ENCODE peak calls at places on chromosomes 11 and 22, in nine cellular contexts. One of them, this sample, is unnamed. For H3K4me1, the result is how much of the 10 kb centered on the place peaks cover.

GRCh38 chr11:68773521-68774187 is 22.3 kb upstream of the TESMIN start:
- DNase-seq in left ventricle myocardium inferior: no peak
- DNase-seq in testis: peak
- DNase-seq in right atrium auricular region: no peak
- DNase-seq in kidney: peak
- DNase-seq in stomach: no peak
- DNase-seq in CD8-positive, alpha-beta memory T cell: no peak
- DNase-seq in heart left ventricle: no peak
- DNase-seq in fibroblast of lung: peak
- DNase-seq in this sample: no peak

GRCh38 chr11:72836111-72836510 is 21.9 kb downstream of the ATG16L2 start:
- DNase-seq in left ventricle myocardium inferior: peak
- DNase-seq in testis: no peak
- DNase-seq in right atrium auricular region: no peak
- DNase-seq in kidney: no peak
- DNase-seq in stomach: no peak
- DNase-seq in CD8-positive, alpha-beta memory T cell: no peak
- DNase-seq in heart left ventricle: peak
- DNase-seq in fibroblast of lung: peak
- DNase-seq in this sample: peak

GRCh38 chr11:78417175-78417887 is at the start of gene GAB2:
- DNase-seq in left ventricle myocardium inferior: no peak
- DNase-seq in testis: no peak
- DNase-seq in right atrium auricular region: no peak
- DNase-seq in kidney: peak
- DNase-seq in stomach: peak
- DNase-seq in CD8-positive, alpha-beta memory T cell: peak
- DNase-seq in heart left ventricle: no peak
- DNase-seq in fibroblast of lung: no peak
- DNase-seq in this sample: no peak

GRCh38 chr11:299951-300735 is 817 bp upstream of the IFITM5 start:
- DNase-seq in left ventricle myocardium inferior: peak
- DNase-seq in testis: no peak
- DNase-seq in right atrium auricular region: no peak
- DNase-seq in kidney: peak
- DNase-seq in stomach: no peak
- DNase-seq in CD8-positive, alpha-beta memory T cell: no peak
- DNase-seq in heart left ventricle: peak
- DNase-seq in fibroblast of lung: no peak
- DNase-seq in this sample: peak

GRCh38 chr11:110173775-110174644 is 80.8 kb downstream of the ZC3H12C start:
- DNase-seq in left ventricle myocardium inferior: peak
- DNase-seq in testis: peak
- DNase-seq in right atrium auricular region: peak
- DNase-seq in kidney: no peak
- DNase-seq in stomach: peak
- DNase-seq in CD8-positive, alpha-beta memory T cell: peak
- DNase-seq in heart left ventricle: peak
- DNase-seq in fibroblast of lung: peak
- DNase-seq in this sample: peak

GRCh38 chr11:8096575-8096974 is 15.6 kb downstream of the TUB start:
- DNase-seq in left ventricle myocardium inferior: no peak
- DNase-seq in testis: peak
- DNase-seq in right atrium auricular region: peak
- DNase-seq in kidney: no peak
- DNase-seq in stomach: no peak
- DNase-seq in CD8-positive, alpha-beta memory T cell: no peak
- DNase-seq in heart left ventricle: no peak
- DNase-seq in fibroblast of lung: no peak
- DNase-seq in this sample: peak

GRCh38 chr11:131688056-131688693 is 317.8 kb downstream of the NTM start:
- DNase-seq in left ventricle myocardium inferior: peak
- DNase-seq in testis: peak
- DNase-seq in right atrium auricular region: peak
- DNase-seq in kidney: peak
- DNase-seq in stomach: peak
- DNase-seq in CD8-positive, alpha-beta memory T cell: no peak
- DNase-seq in heart left ventricle: peak
- DNase-seq in fibroblast of lung: peak
- DNase-seq in this sample: no peak

GRCh38 chr22:47192106-47192650 is 429.7 kb downstream of the TBC1D22A start:
- DNase-seq in left ventricle myocardium inferior: no peak
- DNase-seq in testis: peak
- DNase-seq in right atrium auricular region: no peak
- DNase-seq in kidney: peak
- DNase-seq in stomach: peak
- DNase-seq in CD8-positive, alpha-beta memory T cell: no peak
- DNase-seq in heart left ventricle: no peak
- DNase-seq in fibroblast of lung: no peak
- DNase-seq in this sample: peak

DNA sequence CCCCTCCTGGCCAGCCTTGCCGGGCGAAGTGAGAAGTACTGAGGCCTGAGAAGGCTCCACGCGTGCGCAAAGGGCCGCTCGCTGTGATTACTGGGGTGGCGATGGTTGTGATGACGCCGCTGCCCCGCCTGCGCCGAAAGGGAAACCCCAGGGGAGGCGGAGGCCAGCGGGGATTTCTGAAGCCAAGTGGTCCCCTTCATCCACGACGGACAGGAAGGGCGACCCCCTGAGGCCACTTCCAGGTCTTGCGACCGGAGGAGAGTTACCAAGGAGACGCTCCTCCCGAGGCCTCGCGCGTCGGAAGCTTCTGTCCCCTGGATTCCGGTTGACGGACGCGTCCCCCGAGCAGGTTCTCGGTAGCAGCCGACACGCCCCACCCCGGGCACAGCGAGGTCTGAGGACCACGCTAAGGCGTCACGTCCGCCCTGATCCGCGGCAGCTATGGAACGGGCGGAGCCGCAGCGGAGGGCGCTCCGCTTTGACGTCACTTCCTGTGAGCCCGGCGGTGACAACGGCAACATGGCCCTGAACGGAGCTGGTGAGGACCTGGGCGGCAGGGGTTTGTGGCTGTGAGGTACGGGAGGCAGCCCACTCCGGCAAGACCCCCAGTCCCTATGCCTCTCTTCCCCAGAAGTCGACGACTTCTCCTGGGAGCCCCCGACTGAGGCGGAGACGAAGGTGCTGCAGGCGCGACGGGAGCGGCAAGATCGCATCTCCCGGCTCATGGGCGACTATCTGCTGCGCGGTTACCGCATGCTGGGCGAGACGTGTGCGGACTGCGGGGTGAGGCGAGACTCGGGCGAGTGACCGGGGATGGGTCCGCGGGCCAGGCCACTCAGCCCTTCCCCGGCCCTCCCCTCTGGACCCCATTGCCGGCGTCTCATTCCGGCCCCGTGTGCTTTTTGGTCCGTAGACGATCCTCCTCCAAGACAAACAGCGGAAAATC is at the start of gene ZNRD2:
- DNase-seq in left ventricle myocardium inferior: peak
- DNase-seq in testis: peak
- DNase-seq in right atrium auricular region: peak
- DNase-seq in kidney: peak
- DNase-seq in stomach: peak
- DNase-seq in CD8-positive, alpha-beta memory T cell: peak
- DNase-seq in heart left ventricle: peak
- DNase-seq in fibroblast of lung: peak
- DNase-seq in this sample: peak
- H3K4me1 ChIP-seq in left ventricle myocardium inferior: half or more
- H3K4me1 ChIP-seq in testis: under half
- H3K4me1 ChIP-seq in right atrium auricular region: under half
- H3K4me1 ChIP-seq in kidney: under half
- H3K4me1 ChIP-seq in stomach: half or more
- H3K4me1 ChIP-seq in CD8-positive, alpha-beta memory T cell: half or more
- H3K4me1 ChIP-seq in heart left ventricle: half or more
- H3K4me1 ChIP-seq in fibroblast of lung: under half
- H3K4me1 ChIP-seq in this sample: half or more

DNA sequence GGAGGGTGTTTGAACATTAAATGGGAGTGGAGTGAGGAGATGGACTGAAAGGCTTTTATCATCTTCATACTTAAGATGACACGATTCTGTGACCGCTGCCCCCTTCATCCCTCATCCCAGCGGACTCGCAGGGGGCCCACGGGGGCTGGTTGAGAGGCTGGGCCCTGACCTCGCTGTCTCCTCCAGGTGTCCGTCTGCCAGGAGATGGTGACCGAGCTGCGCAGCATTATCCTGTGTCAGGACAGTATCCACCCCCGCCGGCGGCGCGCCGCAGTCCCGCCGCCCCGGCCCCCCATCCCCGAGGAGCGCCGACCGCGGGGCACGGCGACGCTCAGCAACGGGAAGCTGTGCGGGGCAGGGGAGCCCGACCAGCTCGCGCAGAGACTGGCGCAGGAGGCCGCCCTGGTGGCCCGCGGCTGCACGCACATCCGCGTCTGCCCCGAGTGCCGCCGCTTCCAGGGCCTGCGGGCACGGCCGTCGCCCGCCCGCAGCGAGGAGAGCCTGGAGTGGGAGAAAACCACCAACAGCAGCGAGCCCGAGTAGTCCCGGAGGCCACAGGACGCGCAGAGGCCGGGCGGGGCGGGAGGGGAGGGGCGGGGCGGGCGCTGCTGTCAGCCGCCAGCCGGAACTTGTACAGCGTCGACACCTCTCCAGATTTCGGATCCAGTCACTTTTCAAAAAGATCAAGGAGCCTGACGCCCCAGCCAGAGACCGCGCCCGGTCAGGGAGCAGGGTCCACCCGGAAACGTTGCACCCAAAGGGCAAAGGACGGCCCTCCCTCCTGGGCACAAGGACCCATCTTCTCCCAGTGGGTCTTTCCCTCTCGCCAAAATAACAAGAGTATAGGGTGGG is 38.0 kb upstream of the TBCEL start:
- DNase-seq in left ventricle myocardium inferior: peak
- DNase-seq in testis: peak
- DNase-seq in right atrium auricular region: no peak
- DNase-seq in kidney: peak
- DNase-seq in stomach: peak
- DNase-seq in CD8-positive, alpha-beta memory T cell: peak
- DNase-seq in heart left ventricle: peak
- DNase-seq in fibroblast of lung: peak
- DNase-seq in this sample: peak
- H3K4me3 ChIP-seq in left ventricle myocardium inferior: peak
- H3K4me3 ChIP-seq in testis: peak
- H3K4me3 ChIP-seq in right atrium auricular region: peak
- H3K4me3 ChIP-seq in kidney: peak
- H3K4me3 ChIP-seq in stomach: peak
- H3K4me3 ChIP-seq in CD8-positive, alpha-beta memory T cell: peak
- H3K4me3 ChIP-seq in heart left ventricle: peak
- H3K4me3 ChIP-seq in fibroblast of lung: peak
- H3K4me3 ChIP-seq in this sample: peak

GRCh38 chr11:88335284-88335683 is 2.3 kb downstream of the CTSC start:
- DNase-seq in left ventricle myocardium inferior: no peak
- DNase-seq in testis: no peak
- DNase-seq in right atrium auricular region: no peak
- DNase-seq in kidney: no peak
- DNase-seq in stomach: no peak
- DNase-seq in CD8-positive, alpha-beta memory T cell: no peak
- DNase-seq in heart left ventricle: no peak
- DNase-seq in fibroblast of lung: no peak
- DNase-seq in this sample: no peak
- H3K4me1 ChIP-seq in left ventricle myocardium inferior: under half
- H3K4me1 ChIP-seq in testis: under half
- H3K4me1 ChIP-seq in right atrium auricular region: under half
- H3K4me1 ChIP-seq in kidney: under half
- H3K4me1 ChIP-seq in stomach: under half
- H3K4me1 ChIP-seq in CD8-positive, alpha-beta memory T cell: under half
- H3K4me1 ChIP-seq in heart left ventricle: half or more
- H3K4me1 ChIP-seq in fibroblast of lung: under half
- H3K4me1 ChIP-seq in this sample: under half

DNA sequence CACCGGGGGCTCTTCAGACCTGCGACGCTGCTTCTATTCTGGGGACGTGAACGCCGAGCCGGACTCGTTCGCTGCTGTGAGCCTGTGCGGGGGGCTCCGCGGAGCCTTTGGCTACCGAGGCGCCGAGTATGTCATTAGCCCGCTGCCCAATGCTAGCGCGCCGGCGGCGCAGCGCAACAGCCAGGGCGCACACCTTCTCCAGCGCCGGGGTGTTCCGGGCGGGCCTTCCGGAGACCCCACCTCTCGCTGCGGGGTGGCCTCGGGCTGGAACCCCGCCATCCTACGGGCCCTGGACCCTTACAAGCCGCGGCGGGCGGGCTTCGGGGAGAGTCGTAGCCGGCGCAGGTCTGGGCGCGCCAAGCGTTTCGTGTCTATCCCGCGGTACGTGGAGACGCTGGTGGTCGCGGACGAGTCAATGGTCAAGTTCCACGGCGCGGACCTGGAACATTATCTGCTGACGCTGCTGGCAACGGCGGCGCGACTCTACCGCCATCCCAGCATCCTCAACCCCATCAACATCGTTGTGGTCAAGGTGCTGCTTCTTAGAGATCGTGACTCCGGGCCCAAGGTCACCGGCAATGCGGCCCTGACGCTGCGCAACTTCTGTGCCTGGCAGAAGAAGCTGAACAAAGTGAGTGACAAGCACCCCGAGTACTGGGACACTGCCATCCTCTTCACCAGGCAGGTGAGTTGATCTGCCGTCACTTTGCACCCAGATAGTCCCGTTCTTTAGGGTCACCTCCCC is 973 bp downstream of the ADAMTS15 start:
- DNase-seq in left ventricle myocardium inferior: no peak
- DNase-seq in testis: peak
- DNase-seq in right atrium auricular region: no peak
- DNase-seq in kidney: no peak
- DNase-seq in stomach: no peak
- DNase-seq in CD8-positive, alpha-beta memory T cell: no peak
- DNase-seq in heart left ventricle: no peak
- DNase-seq in fibroblast of lung: no peak
- DNase-seq in this sample: no peak
- H3K4me3 ChIP-seq in left ventricle myocardium inferior: peak
- H3K4me3 ChIP-seq in testis: peak
- H3K4me3 ChIP-seq in right atrium auricular region: peak
- H3K4me3 ChIP-seq in kidney: peak
- H3K4me3 ChIP-seq in stomach: peak
- H3K4me3 ChIP-seq in CD8-positive, alpha-beta memory T cell: no peak
- H3K4me3 ChIP-seq in heart left ventricle: peak
- H3K4me3 ChIP-seq in fibroblast of lung: peak
- H3K4me3 ChIP-seq in this sample: peak